ENCODE peak calls at places on chromosome 22, in four cellular contexts. P is K562, O is HepG2, B is GM12878. K is an unnamed sample.
A peak's percentile ranks its signal among the peaks of the same experiment; 100 is the strongest.

GRCh38 chr22:47837703-47838102 is 1075.3 kb downstream of the TBC1D22A start:
- DNase-seq in B (no peak), P (peak; percentile 59), O (peak; percentile 30), K (no peak)

GRCh38 chr22:50613291-50613981 is 12.8 kb downstream of the MAPK8IP2 start:
- DNase-seq in P (peak; percentile 82), O (peak; percentile 71), B (no peak), K (no peak)

GRCh38 chr22:36469094-36469710 is 12.2 kb downstream of the TXN2 start:
- DNase-seq in O (no peak), B (no peak), P (no peak), K (no peak)

GRCh38 chr22:41367039-41367679 is 14.6 kb upstream of the TEF start:
- DNase-seq in P (peak; percentile 93), B (no peak), O (peak; percentile 80), K (no peak)

GRCh38 chr22:39097098-39098020 is at the start of gene APOBEC3H:
- DNase-seq in P (peak; percentile 75), O (no peak), B (no peak), K (no peak)

GRCh38 chr22:46684706-46685105 is 53.3 kb downstream of the CERK start:
- DNase-seq in P (no peak), O (no peak), B (peak; percentile 40), K (peak; percentile 83)

GRCh38 chr22:36215976-36216375 is 14.4 kb upstream of the APOL4 start:
- DNase-seq in O (no peak), P (no peak), B (no peak), K (no peak)

GRCh38 chr22:38843201-38843715 is 570 bp downstream of the NPTXR start:
- DNase-seq in O (peak; percentile 39), P (peak; percentile 70), B (no peak), K (peak; percentile 43)

GRCh38 chr22:32932176-32932575 is 126.0 kb downstream of the SYN3 start:
- DNase-seq in O (peak; percentile 31), P (no peak), B (no peak), K (no peak)

GRCh38 chr22:32920734-32921133 is 119.2 kb downstream of the TIMP3 start:
- DNase-seq in B (no peak), P (no peak), O (no peak), K (no peak)

GRCh38 chr22:32926600-32926999 is 125.1 kb downstream of the TIMP3 start:
- DNase-seq in O (peak; percentile 44), P (peak; percentile 48), B (no peak), K (no peak)
- TF ChIP-seq TAF1 in O (no peak), P (no peak), B (no peak), K (no peak)

GRCh38 chr22:23180301-23180892 is at the start of gene BCR:
- DNase-seq in B (no peak), O (no peak), P (peak; percentile 100), K (peak; percentile 67)
- TF ChIP-seq TAF1 in B (no peak), O (no peak), P (no peak), K (no peak)

GRCh38 chr22:28345304-28345703 is 334.3 kb downstream of the TTC28 start:
- DNase-seq in B (no peak), P (no peak), O (no peak), K (no peak)
- TF ChIP-seq TAF1 in B (no peak), P (no peak), O (no peak), K (no peak)

GRCh38 chr22:31056986-31057599 is 24.0 kb upstream of the SMTN start:
- DNase-seq in O (no peak), B (no peak), P (no peak), K (no peak)

GRCh38 chr22:31049815-31050420 is 31.2 kb upstream of the SMTN start:
- DNase-seq in O (no peak), B (no peak), P (no peak), K (no peak)

DNA sequence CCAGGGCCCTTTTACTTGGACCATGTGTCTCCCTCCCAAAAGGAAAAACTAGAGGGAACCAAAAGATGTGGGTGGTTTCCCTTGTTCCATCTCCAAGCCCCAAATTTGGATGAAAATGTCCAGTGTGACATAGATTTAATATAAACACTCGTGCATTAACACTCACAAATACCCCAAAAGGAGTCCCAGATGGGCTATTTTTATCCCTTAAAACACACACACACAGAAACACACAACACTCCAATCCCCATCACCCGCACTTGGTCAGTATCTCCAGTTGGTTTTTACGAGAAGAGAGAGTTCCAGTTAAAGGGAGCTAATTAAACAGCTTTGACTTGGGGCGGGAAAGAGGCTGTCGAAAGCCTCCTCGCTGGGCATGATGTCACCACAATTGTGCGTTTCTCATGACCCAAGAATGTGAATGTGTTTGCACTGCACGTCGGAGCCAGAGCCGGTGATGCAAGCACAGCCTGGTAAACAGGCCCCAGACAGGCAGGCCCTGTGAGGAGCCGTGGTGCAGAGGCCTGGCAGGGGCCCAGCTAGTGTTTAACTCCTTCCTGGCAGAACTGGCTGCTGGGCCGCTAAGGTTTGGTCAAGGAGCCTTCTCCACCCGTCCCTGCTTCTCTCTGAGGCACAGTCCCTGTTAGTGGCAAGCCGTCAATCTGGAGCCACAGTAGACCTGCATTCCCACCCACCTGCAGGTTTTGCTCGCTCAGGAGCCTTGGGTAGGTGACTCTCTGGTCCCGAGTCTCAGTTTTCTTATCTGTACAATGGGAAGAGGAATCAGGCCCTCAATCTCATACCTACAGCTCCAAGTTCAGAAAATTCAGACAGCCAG is 25.6 kb upstream of the SMTN start:
- DNase-seq in O (peak; percentile 98), B (no peak), P (no peak), K (no peak)
- TF ChIP-seq TAF1 in O (no peak), B (no peak), P (no peak), K (no peak)

GRCh38 chr22:37571258-37571991 is 8.5 kb downstream of the LGALS2 start:
- DNase-seq in O (no peak), P (no peak), B (no peak), K (no peak)
- TF ChIP-seq TAF1 in O (no peak), P (no peak), B (no peak), K (no peak)

DNA sequence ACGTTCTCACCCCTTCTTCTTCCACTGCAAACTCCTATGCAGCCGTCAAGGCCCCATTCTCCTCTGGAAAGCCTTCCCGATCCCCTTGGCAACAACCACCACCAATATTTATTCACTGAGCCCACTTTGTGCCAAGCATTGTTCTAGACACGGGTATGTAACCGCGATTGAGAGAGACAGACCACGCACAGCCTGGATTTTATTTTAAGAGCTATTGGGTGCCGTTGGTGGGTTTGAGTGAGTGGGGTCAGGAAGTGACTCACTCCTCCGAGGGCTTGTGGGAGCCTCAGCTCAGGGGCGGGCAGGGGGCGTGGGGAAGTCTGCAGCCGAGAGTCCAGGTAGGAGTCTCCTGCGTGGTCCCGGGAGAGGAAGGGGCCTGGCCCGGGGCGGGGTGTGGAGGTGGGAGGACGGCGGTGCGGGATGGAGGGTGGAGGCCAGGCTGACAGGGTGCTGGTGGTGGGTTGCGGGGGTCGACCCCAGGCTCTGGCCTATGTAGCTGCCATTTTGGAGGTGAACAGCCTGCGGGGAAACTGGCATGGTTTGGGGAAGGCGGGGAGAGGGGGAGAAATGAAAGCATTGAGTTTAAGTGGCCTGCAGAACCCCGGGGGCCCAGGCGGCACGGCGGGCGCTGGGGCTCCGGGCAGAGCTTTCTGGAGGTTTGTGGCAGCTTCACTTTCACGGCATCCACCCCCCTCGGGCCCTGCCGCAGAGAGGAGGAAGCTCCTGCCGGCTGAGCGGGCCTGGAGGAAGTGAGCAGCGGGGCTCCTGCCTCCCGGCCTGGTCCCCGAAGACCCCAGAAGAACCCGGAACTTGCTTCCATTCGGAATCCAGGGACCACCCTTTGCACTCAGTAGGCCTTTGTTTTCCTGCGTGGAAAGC is 547 bp downstream of the PARVG start:
- DNase-seq in P (no peak), B (no peak), O (no peak), K (no peak)
- TF ChIP-seq TAF1 in P (no peak), B (peak; percentile 52), O (no peak), K (peak; percentile 35)